ENCODE peak calls at places on chromosome 12, in five cellular contexts. I is stimulated activated CD8-positive, alpha-beta memory T cell treated with anti-CD3 and anti-CD28 coated beads, Interleukin-12 subunit alpha, Interleukin-12 subunit beta, amount 100 ng/mL, for 4 hours; C is endothelial cell; N is left cardiac atrium; T is GM23338. J is an unnamed sample.

GRCh38 chr12:116790066-116790465 is 52.0 kb downstream of the RNFT2 start:
- DNase-seq in C (no peak), N (no peak), I (no peak), T (no peak), J (no peak)

GRCh38 chr12:7472060-7472459 is 28.1 kb upstream of the CD163L1 start:
- DNase-seq in I (no peak), N (no peak), T (no peak), C (no peak), J (no peak)

GRCh38 chr12:63978519-63978918 is 134.0 kb downstream of the SRGAP1 start:
- DNase-seq in C (no peak), N (no peak), T (no peak), I (no peak), J (no peak)

GRCh38 chr12:91985002-91985767 is 160.5 kb downstream of the BTG1 start:
- DNase-seq in N (no peak), I (no peak), T (no peak), C (no peak), J (no peak)

GRCh38 chr12:55742719-55743130 is at the start of gene GDF11:
- DNase-seq in I (peak), C (no peak), T (peak), N (peak), J (peak)

GRCh38 chr12:89760783-89761182 is 52.1 kb upstream of the ATP2B1 start:
- DNase-seq in N (no peak), I (no peak), C (no peak), T (no peak), J (no peak)

GRCh38 chr12:52147367-52147972 is 44.3 kb downstream of the KRT80 start:
- DNase-seq in C (no peak), N (peak), T (no peak), I (no peak), J (peak)

GRCh38 chr12:123532808-123533649 is 490 bp downstream of the RILPL1 start:
- DNase-seq in T (peak), I (no peak), C (peak), N (peak), J (no peak)

GRCh38 chr12:3602488-3602887 is 111.5 kb downstream of the PRMT8 start:
- DNase-seq in T (no peak), I (no peak), C (no peak), N (no peak), J (no peak)

GRCh38 chr12:122834921-122835692 is at the start of gene HIP1R:
- DNase-seq in T (peak), N (no peak), C (peak), I (peak), J (no peak)

GRCh38 chr12:124738636-124739467 is 124.8 kb downstream of the SCARB1 start:
- DNase-seq in N (no peak), C (no peak), I (no peak), T (no peak), J (no peak)

GRCh38 chr12:126950266-126950665 is 1316.7 kb upstream of the TMEM132C start:
- DNase-seq in I (no peak), C (no peak), T (peak), N (no peak), J (no peak)

GRCh38 chr12:118307069-118307954 is 65.4 kb downstream of the TAOK3 start:
- DNase-seq in T (no peak), I (no peak), N (no peak), C (no peak), J (no peak)

GRCh38 chr12:47281667-47282171 is 202.0 kb upstream of the AMIGO2 start:
- DNase-seq in I (no peak), T (no peak), C (no peak), N (no peak), J (no peak)

GRCh38 chr12:62263956-62264355 is 3.8 kb downstream of the USP15 start:
- DNase-seq in T (no peak), N (no peak), I (no peak), C (no peak), J (no peak)

GRCh38 chr12:132277374-132277801 is 52.0 kb downstream of the GALNT9 start:
- DNase-seq in N (no peak), T (no peak), I (no peak), C (no peak), J (no peak)

GRCh38 chr12:15956413-15957185 is 45.5 kb downstream of the DERA start:
- DNase-seq in N (no peak), T (no peak), I (no peak), C (no peak), J (no peak)

GRCh38 chr12:116533343-116534248 is 25.6 kb upstream of the MAP1LC3B2 start:
- DNase-seq in I (peak), T (peak), N (peak), C (peak), J (peak)

GRCh38 chr12:69430942-69431603 is 39.1 kb upstream of the FRS2 start:
- DNase-seq in N (peak), T (no peak), I (no peak), C (no peak), J (no peak)

GRCh38 chr12:71011261-71011660 is 90.7 kb upstream of the PTPRR start:
- DNase-seq in N (no peak), T (no peak), C (no peak), I (no peak), J (no peak)

GRCh38 chr12:27785882-27786570 is 6.0 kb upstream of the MANSC4 start:
- DNase-seq in N (no peak), I (no peak), T (no peak), C (no peak), J (no peak)

GRCh38 chr12:113874326-113874725 is 91.8 kb downstream of the RBM19 start:
- DNase-seq in N (no peak), I (no peak), T (no peak), C (no peak), J (no peak)

GRCh38 chr12:97752129-97752528 is 289.5 kb downstream of the RMST start:
- DNase-seq in I (no peak), N (no peak), C (no peak), T (no peak), J (no peak)

GRCh38 chr12:10771132-10771733 is 31.2 kb downstream of the TAS2R7 start:
- DNase-seq in I (no peak), T (peak), C (no peak), N (no peak), J (no peak)

GRCh38 chr12:131860472-131861260 is 32.5 kb downstream of the MMP17 start:
- DNase-seq in T (peak), N (peak), C (no peak), I (no peak), J (no peak)

GRCh38 chr12:20628388-20628787 is 66.7 kb upstream of the SLCO1C1 start:
- DNase-seq in T (peak), I (no peak), N (no peak), C (no peak), J (no peak)

GRCh38 chr12:1878214-1878613 is 40.2 kb downstream of the CACNA2D4 start:
- DNase-seq in T (no peak), N (no peak), I (no peak), C (no peak), J (no peak)

GRCh38 chr12:126156806-126157574 is 1091.8 kb downstream of the AACS start:
- DNase-seq in T (peak), N (no peak), C (no peak), I (no peak), J (no peak)

GRCh38 chr12:14417717-14418116 is 52.2 kb downstream of the ATF7IP start:
- DNase-seq in I (peak), C (peak), N (peak), T (peak), J (peak)

GRCh38 chr12:57744194-57744776 is 554 bp upstream of the TSPAN31 start:
- DNase-seq in C (peak), T (no peak), N (peak), I (peak), J (peak)

GRCh38 chr12:31029466-31029865 is 44.2 kb upstream of the DDX11 start:
- DNase-seq in C (no peak), I (no peak), T (no peak), N (no peak), J (no peak)

GRCh38 chr12:109739747-109740693 is 26.4 kb downstream of the FAM222A start:
- DNase-seq in C (peak), N (peak), T (peak), I (no peak), J (no peak)

GRCh38 chr12:130413909-130414308 is 76.2 kb downstream of the PIWIL1 start:
- DNase-seq in C (no peak), N (no peak), I (no peak), T (no peak), J (no peak)

J was measured in ascending aorta.